ENCODE peak calls at places on chromosome 13, in four cellular contexts. C is psoas muscle; P is CD8-positive, alpha-beta memory T cell; R is right lobe of liver. N is an unnamed sample.

GRCh38 chr13:67549331-67549730 is 319.2 kb upstream of the PCDH9 start:
- DNase-seq in R (no peak), P (no peak), C (no peak), N (no peak)

GRCh38 chr13:51874651-51875050 is 12.9 kb downstream of the CCDC70 start:
- DNase-seq in P (no peak), C (no peak), R (no peak), N (peak)

GRCh38 chr13:45055902-45056648 is 64.2 kb upstream of the GTF2F2 start:
- DNase-seq in P (no peak), C (no peak), R (no peak), N (no peak)

GRCh38 chr13:95300625-95301134 is 571 bp downstream of the ABCC4 start:
- DNase-seq in C (peak), P (peak), R (no peak), N (peak)

GRCh38 chr13:23867027-23867491 is 22.1 kb downstream of the MIPEP start:
- DNase-seq in C (no peak), R (no peak), P (no peak), N (peak)

GRCh38 chr13:93224545-93224944 is 2.1 kb upstream of the GPC6 start:
- DNase-seq in R (peak), C (no peak), P (no peak), N (peak)

GRCh38 chr13:42272115-42272756 is at the start of gene AKAP11:
- DNase-seq in C (peak), R (peak), P (no peak), N (peak)

GRCh38 chr13:90645582-90645981 is 701.9 kb upstream of the MIR17HG start:
- DNase-seq in P (no peak), R (no peak), C (no peak), N (no peak)

GRCh38 chr13:26571518-26571917 is 14.0 kb downstream of the WASF3 start:
- DNase-seq in R (no peak), C (no peak), P (no peak), N (no peak)

GRCh38 chr13:33483471-33483870 is 197.9 kb upstream of the STARD13 start:
- DNase-seq in R (no peak), P (no peak), C (no peak), N (no peak)

GRCh38 chr13:36096411-36097184 is 34.6 kb downstream of the DCLK1 start:
- DNase-seq in R (no peak), C (no peak), P (no peak), N (peak)

GRCh38 chr13:95201814-95202521 is 99.3 kb downstream of the ABCC4 start:
- DNase-seq in R (no peak), C (no peak), P (no peak), N (no peak)

GRCh38 chr13:30002577-30002976 is 152.2 kb upstream of the UBL3 start:
- DNase-seq in P (no peak), R (no peak), C (no peak), N (no peak)

GRCh38 chr13:53068841-53069520 is 40.4 kb downstream of the OLFM4 start:
- DNase-seq in R (no peak), P (no peak), C (no peak), N (no peak)

GRCh38 chr13:77383097-77383496 is 56.2 kb upstream of the MYCBP2 start:
- DNase-seq in C (no peak), R (no peak), P (no peak), N (no peak)

GRCh38 chr13:90352763-90353162 is 994.7 kb upstream of the MIR17HG start:
- DNase-seq in C (no peak), P (no peak), R (no peak), N (no peak)

GRCh38 chr13:99217461-99218101 is 16.9 kb downstream of the UBAC2 start:
- DNase-seq in R (no peak), P (no peak), C (no peak), N (no peak)

GRCh38 chr13:38687246-38688229 is 661 bp downstream of the FREM2 start:
- DNase-seq in R (no peak), P (no peak), C (no peak), N (peak)

GRCh38 chr13:44352671-44353070 is 21.0 kb upstream of the SERP2 start:
- DNase-seq in P (no peak), R (no peak), C (no peak), N (no peak)

GRCh38 chr13:103275079-103275478 is 208.9 kb upstream of the SLC10A2 start:
- DNase-seq in P (no peak), R (no peak), C (no peak), N (no peak)

GRCh38 chr13:67353891-67354459 is 123.8 kb upstream of the PCDH9 start:
- DNase-seq in P (no peak), R (no peak), C (no peak), N (no peak)

GRCh38 chr13:23433171-23434153 is at the start of gene SACS:
- DNase-seq in P (no peak), C (no peak), R (no peak), N (peak)

GRCh38 chr13:98761126-98761978 is 8.9 kb upstream of the SLC15A1 start:
- DNase-seq in R (peak), C (no peak), P (no peak), N (no peak)

GRCh38 chr13:63198076-63198475 is 1782.4 kb upstream of the PCDH20 start:
- DNase-seq in R (no peak), P (no peak), C (no peak), N (no peak)

GRCh38 chr13:99078014-99078771 is 100.3 kb upstream of the DOCK9 start:
- DNase-seq in P (no peak), R (no peak), C (no peak), N (no peak)

GRCh38 chr13:53201454-53202225 is 173.0 kb downstream of the OLFM4 start:
- DNase-seq in R (peak), P (no peak), C (peak), N (peak)

GRCh38 chr13:78383899-78384298 is 219.5 kb downstream of the POU4F1 start:
- DNase-seq in C (no peak), R (no peak), P (no peak), N (no peak)

GRCh38 chr13:57630661-57631606 is 610 bp upstream of the PCDH17 start:
- DNase-seq in R (no peak), C (no peak), P (no peak), N (peak)

GRCh38 chr13:89796196-89796595 is 1551.3 kb upstream of the MIR17HG start:
- DNase-seq in P (no peak), R (no peak), C (no peak), N (no peak)

GRCh38 chr13:95564948-95565347 is 12.4 kb downstream of the CLDN10 start:
- DNase-seq in R (no peak), C (no peak), P (no peak), N (no peak)

GRCh38 chr13:29411493-29411892 is 184.0 kb downstream of the SLC7A1 start:
- DNase-seq in C (no peak), P (no peak), R (no peak), N (no peak)

GRCh38 chr13:106919093-106919492 is 351.2 kb upstream of the ARGLU1 start:
- DNase-seq in R (no peak), P (no peak), C (no peak), N (no peak)

GRCh38 chr13:106915146-106915545 is 347.2 kb upstream of the ARGLU1 start:
- DNase-seq in P (no peak), R (no peak), C (no peak), N (no peak)

GRCh38 chr13:106916329-106916728 is 348.4 kb upstream of the ARGLU1 start:
- DNase-seq in P (no peak), R (no peak), C (no peak), N (no peak)

GRCh38 chr13:106917673-106918652 is 350.0 kb upstream of the ARGLU1 start:
- DNase-seq in P (peak), R (peak), C (peak), N (peak)

DNA sequence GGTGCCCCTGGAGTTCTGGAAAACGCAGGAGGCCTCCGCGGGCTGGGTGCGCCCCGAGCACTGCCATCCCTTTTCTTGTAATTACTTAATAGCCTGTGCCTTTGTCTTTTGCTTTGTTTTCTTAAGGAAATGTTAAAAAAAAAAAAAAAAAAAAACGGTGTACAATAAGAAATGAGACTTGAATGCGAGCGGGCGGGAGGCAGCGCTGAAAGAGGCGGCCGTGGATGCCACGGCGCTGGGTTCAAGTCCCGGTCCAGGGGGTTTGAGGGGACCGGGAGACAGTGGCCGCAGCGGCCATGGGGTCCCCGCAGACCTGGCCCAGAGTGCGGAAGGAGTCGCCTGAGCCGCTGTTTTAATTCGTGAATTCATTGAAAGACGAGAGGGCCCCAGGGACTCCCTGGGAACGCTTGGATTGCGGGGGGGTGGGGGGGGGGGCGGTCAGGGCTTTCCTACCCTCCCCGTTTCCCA is 349.1 kb upstream of the ARGLU1 start:
- DNase-seq in R (no peak), C (peak), P (no peak), N (no peak)
- H3K27ac ChIP-seq in R (peak), C (peak), P (no peak), N (peak)

GRCh38 chr13:113094410-113094800 is 11.2 kb upstream of the F7 start:
- DNase-seq in R (no peak), P (no peak), C (no peak), N (no peak)
- H3K27ac ChIP-seq in R (no peak), P (no peak), C (no peak), N (no peak)

GRCh38 chr13:110269509-110270185 is 37.3 kb downstream of the COL4A1 start:
- DNase-seq in R (no peak), P (no peak), C (no peak), N (no peak)

GRCh38 chr13:110266983-110267382 is 40.0 kb downstream of the COL4A1 start:
- DNase-seq in R (peak), C (no peak), P (no peak), N (no peak)

GRCh38 chr13:110270507-110270906 is 36.5 kb downstream of the COL4A1 start:
- DNase-seq in C (no peak), P (no peak), R (no peak), N (no peak)

GRCh38 chr13:110268061-110268460 is 38.9 kb downstream of the COL4A1 start:
- DNase-seq in C (no peak), P (no peak), R (no peak), N (no peak)

GRCh38 chr13:110268576-110269185 is 38.3 kb downstream of the COL4A1 start:
- DNase-seq in R (no peak), P (no peak), C (no peak), N (no peak)
- H3K27ac ChIP-seq in R (no peak), P (no peak), C (no peak), N (no peak)

DNA sequence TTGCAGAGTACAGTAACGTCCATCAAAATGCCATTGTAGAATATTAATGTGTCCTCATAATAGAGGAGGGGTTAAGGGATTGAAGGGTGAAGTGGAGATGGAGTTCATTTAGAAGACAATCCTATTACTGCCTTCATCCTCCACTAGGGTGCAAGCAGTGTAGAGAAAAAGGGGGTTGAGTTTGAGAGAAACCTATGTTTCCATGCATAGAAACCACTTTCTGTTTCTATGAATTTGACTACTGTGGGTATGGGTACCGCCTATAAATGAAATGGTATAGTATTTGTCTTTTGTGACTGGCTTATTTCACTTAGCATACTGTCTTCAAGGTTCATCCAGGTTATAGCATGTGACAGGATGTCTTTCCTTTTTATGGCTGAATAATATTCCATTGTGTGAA is 156.0 kb downstream of the GGACT start:
- DNase-seq in C (no peak), P (no peak), R (no peak), N (no peak)
- H3K27ac ChIP-seq in C (no peak), P (no peak), R (no peak), N (no peak)

DNA sequence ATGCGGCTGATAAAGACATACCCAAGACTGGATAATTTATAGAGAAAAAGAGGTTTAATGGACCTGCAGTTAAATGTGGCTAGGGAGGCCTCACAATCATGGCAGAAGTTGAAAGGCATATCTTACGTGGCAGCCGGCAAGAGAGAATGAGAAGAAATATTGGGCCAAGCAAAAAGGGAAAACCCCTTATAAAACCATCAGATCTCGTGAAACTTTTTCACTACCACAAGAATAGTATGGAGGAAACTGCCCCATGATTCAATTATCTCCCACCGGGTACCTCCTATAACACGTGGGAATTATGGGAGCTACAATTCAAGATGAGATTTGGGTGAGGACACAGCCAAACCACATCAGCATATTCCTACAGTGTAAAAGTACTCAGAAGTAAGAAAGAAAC is 4.7 kb upstream of the KBTBD7 start:
- DNase-seq in P (no peak), C (no peak), R (no peak), N (no peak)
- H3K27ac ChIP-seq in P (no peak), C (no peak), R (no peak), N (no peak)

GRCh38 chr13:49635599-49636433 is 7.5 kb downstream of the ARL11 start:
- DNase-seq in P (peak), C (no peak), R (no peak), N (no peak)

GRCh38 chr13:49638416-49639072 is 10.2 kb downstream of the ARL11 start:
- DNase-seq in C (no peak), R (no peak), P (no peak), N (no peak)

GRCh38 chr13:49633687-49634086 is 5.4 kb downstream of the ARL11 start:
- DNase-seq in R (no peak), C (no peak), P (no peak), N (no peak)

GRCh38 chr13:49637989-49638388 is 9.7 kb downstream of the ARL11 start:
- DNase-seq in P (no peak), R (no peak), C (no peak), N (no peak)

GRCh38 chr13:49636705-49637104 is 8.4 kb downstream of the ARL11 start:
- DNase-seq in C (no peak), R (no peak), P (no peak), N (no peak)
- H3K27ac ChIP-seq in C (no peak), R (no peak), P (no peak), N (no peak)

GRCh38 chr13:113654591-113655357 is 3.2 kb downstream of the ATP4B start:
- DNase-seq in C (no peak), P (no peak), R (peak), N (no peak)
- H3K27ac ChIP-seq in C (no peak), P (no peak), R (no peak), N (no peak)

GRCh38 chr13:46079770-46080169 is 25.1 kb downstream of the CPB2 start:
- DNase-seq in P (no peak), R (no peak), C (no peak), N (no peak)
- H3K27ac ChIP-seq in P (no peak), R (no peak), C (no peak), N (no peak)

N was measured in hepatocyte.